ENCODE peak calls at places on chromosomes 4 and X, in six cellular contexts. K is left colon, O is EH, L is WTC11, Z is Caki2, J is AG09309. Q is an unnamed sample.

GRCh38 chr4:17058506-17058905 is 160.1 kb upstream of the LDB2 start:
- DNase-seq in K (no peak), O (peak; percentile 68), L (no peak), Z (no peak), J (no peak), Q (no peak)

GRCh38 chr4:142128529-142128928 is 492.1 kb downstream of the IL15 start:
- DNase-seq in K (no peak), O (peak; percentile 66), L (no peak), Z (no peak), J (no peak), Q (no peak)

GRCh38 chr4:6548201-6548881 is 26.6 kb upstream of the MAN2B2 start:
- DNase-seq in K (no peak), O (peak; percentile 54), L (peak; percentile 65), Z (peak; percentile 37), J (peak; percentile 2), Q (no peak)

GRCh38 chrX:153628129-153628528 is 18.9 kb upstream of the DUSP9 start:
- DNase-seq in K (no peak), O (no peak), L (no peak), Z (no peak), J (no peak), Q (no peak)

GRCh38 chrX:112877771-112878173 is 37.1 kb upstream of the AMOT start:
- DNase-seq in K (no peak), O (no peak), L (no peak), Z (no peak), J (no peak), Q (no peak)

GRCh38 chr4:187417761-187418160 is 577.8 kb upstream of the ZFP42 start:
- DNase-seq in K (no peak), O (no peak), L (no peak), Z (no peak), J (no peak), Q (no peak)

GRCh38 chr4:80989921-80990544 is 40.5 kb upstream of the BMP3 start:
- DNase-seq in K (no peak), O (peak; percentile 62), L (no peak), Z (peak; percentile 44), J (peak; percentile 47), Q (peak; percentile 59)

GRCh38 chr4:152352645-152353116 is 183.2 kb downstream of the FBXW7 start:
- DNase-seq in K (peak; percentile 35), O (peak; percentile 97), L (no peak), Z (peak; percentile 86), J (peak; percentile 95), Q (no peak)

GRCh38 chr4:5897674-5898073 is 4.8 kb upstream of the CRMP1 start:
- DNase-seq in K (no peak), O (no peak), L (no peak), Z (no peak), J (no peak), Q (no peak)

GRCh38 chrX:13223868-13224555 is 95.8 kb downstream of the ATXN3L start:
- DNase-seq in K (peak; percentile 29), O (peak; percentile 90), L (no peak), Z (peak; percentile 82), J (peak; percentile 57), Q (no peak)